ENCODE peak calls at places on chromosomes 13 and 19, in five cellular contexts. G is T-helper 1 cell, T is hypothalamus, F is chondrocyte, S is ecto neural progenitor cell. N is an unnamed sample.

GRCh38 chr19:33780251-33780650 is 16.4 kb upstream of the KCTD15 start:
- DNase-seq in G (no peak), T (no peak), F (no peak), S (no peak), N (no peak)

GRCh38 chr19:3324405-3324856 is 42.0 kb upstream of the NFIC start:
- DNase-seq in G (peak; percentile 55), T (no peak), F (no peak), S (peak; percentile 70), N (peak; percentile 47)

GRCh38 chr13:39600766-39601165 is 2.2 kb downstream of the LHFPL6 start:
- DNase-seq in G (no peak), T (peak; percentile 67), F (no peak), S (peak; percentile 61), N (no peak)

GRCh38 chr13:54241719-54242118 is 1213.1 kb downstream of the OLFM4 start:
- DNase-seq in G (no peak), T (no peak), F (no peak), S (no peak), N (no peak)

GRCh38 chr19:16386619-16387240 is 62.1 kb downstream of the KLF2 start:
- DNase-seq in G (peak; percentile 48), T (peak; percentile 61), F (no peak), S (peak; percentile 62), N (peak; percentile 44)

GRCh38 chr19:18205180-18205915 is 1.5 kb upstream of the RAB3A start:
- DNase-seq in G (peak; percentile 39), T (peak; percentile 73), F (no peak), S (peak; percentile 74), N (peak; percentile 26)

GRCh38 chr13:59898066-59898465 is 265.7 kb downstream of the DIAPH3 start:
- DNase-seq in G (no peak), T (no peak), F (no peak), S (no peak), N (no peak)

GRCh38 chr19:11480081-11480926 is 542 bp downstream of the ELAVL3 start:
- DNase-seq in G (no peak), T (peak; percentile 25), F (no peak), S (peak; percentile 50), N (no peak)

GRCh38 chr13:88764103-88764502 is 1092.9 kb downstream of the SLITRK5 start:
- DNase-seq in G (no peak), T (no peak), F (no peak), S (no peak), N (no peak)

GRCh38 chr13:99332456-99332855 is 25.3 kb upstream of the GPR183 start:
- DNase-seq in G (no peak), T (no peak), F (no peak), S (no peak), N (no peak)

GRCh38 chr19:22735911-22736645 is 47.9 kb downstream of the ZNF99 start:
- DNase-seq in G (no peak), T (no peak), F (no peak), S (no peak), N (no peak)

GRCh38 chr19:10797541-10798256 is 38.3 kb downstream of the TMED1 start:
- DNase-seq in G (peak; percentile 75), T (no peak), F (no peak), S (no peak), N (no peak)

GRCh38 chr13:34416833-34417425 is 525.1 kb upstream of the NBEA start:
- DNase-seq in G (no peak), T (no peak), F (no peak), S (no peak), N (no peak)

GRCh38 chr19:48121909-48122371 is 11.3 kb upstream of the PLA2G4C start:
- DNase-seq in G (no peak), T (no peak), F (no peak), S (no peak), N (no peak)

GRCh38 chr13:23323946-23324709 is 109.4 kb downstream of the SACS start:
- DNase-seq in G (no peak), T (no peak), F (no peak), S (no peak), N (no peak)

GRCh38 chr19:2333027-2333806 is 4.7 kb downstream of the SPPL2B start:
- DNase-seq in G (no peak), T (no peak), F (no peak), S (no peak), N (peak; percentile 51)

GRCh38 chr13:43686557-43686956 is 100.2 kb downstream of the ENOX1 start:
- DNase-seq in G (no peak), T (no peak), F (no peak), S (no peak), N (no peak)

GRCh38 chr19:19406878-19407639 is 1.6 kb downstream of the GATAD2A start:
- DNase-seq in G (peak; percentile 19), T (peak; percentile 55), F (no peak), S (no peak), N (peak; percentile 59)

GRCh38 chr13:24106429-24106828 is 54.1 kb upstream of the SPATA13 start:
- DNase-seq in G (no peak), T (peak; percentile 63), F (no peak), S (no peak), N (no peak)

GRCh38 chr13:105165449-105166125 is 1369.9 kb downstream of the EFNB2 start:
- DNase-seq in G (no peak), T (no peak), F (no peak), S (no peak), N (no peak)

GRCh38 chr19:41298327-41298964 is 11.5 kb upstream of the CCDC97 start:
- DNase-seq in G (peak; percentile 58), T (peak; percentile 25), F (no peak), S (no peak), N (peak; percentile 46)

GRCh38 chr13:36673838-36674326 is at the start of gene SERTM1:
- DNase-seq in G (no peak), T (no peak), F (no peak), S (peak; percentile 88), N (no peak)

GRCh38 chr19:5406816-5407215 is 48.4 kb upstream of the ZNRF4 start:
- DNase-seq in G (no peak), T (no peak), F (no peak), S (no peak), N (no peak)

GRCh38 chr13:36030670-36031331 is 100.4 kb downstream of the DCLK1 start:
- DNase-seq in G (no peak), T (no peak), F (no peak), S (no peak), N (no peak)

GRCh38 chr19:45509692-45510015 is 2.4 kb downstream of the VASP start:
- DNase-seq in G (no peak), T (no peak), F (no peak), S (no peak), N (no peak)

GRCh38 chr13:42395066-42395821 is 123.3 kb downstream of the AKAP11 start:
- DNase-seq in G (no peak), T (no peak), F (no peak), S (no peak), N (no peak)

GRCh38 chr13:59261928-59262488 is 901.7 kb downstream of the DIAPH3 start:
- DNase-seq in G (no peak), T (no peak), F (no peak), S (no peak), N (peak; percentile 16)

GRCh38 chr13:44331912-44332840 is 41.4 kb upstream of the SERP2 start:
- DNase-seq in G (no peak), T (peak; percentile 33), F (no peak), S (no peak), N (no peak)

GRCh38 chr13:78020861-78021260 is 102.2 kb upstream of the EDNRB start:
- DNase-seq in G (no peak), T (no peak), F (no peak), S (peak; percentile 62), N (no peak)

GRCh38 chr19:13229246-13229645 is 79.0 kb downstream of the IER2 start:
- DNase-seq in G (no peak), T (no peak), F (no peak), S (no peak), N (no peak)

GRCh38 chr13:20828540-20829364 is 55.0 kb upstream of the EEF1AKMT1 start:
- DNase-seq in G (no peak), T (no peak), F (no peak), S (no peak), N (peak; percentile 81)

GRCh38 chr19:17346109-17346671 is 8.8 kb downstream of the GTPBP3 start:
- DNase-seq in G (peak; percentile 60), T (peak; percentile 62), F (no peak), S (peak; percentile 86), N (peak; percentile 79)

GRCh38 chr19:52959613-52960295 is 2.9 kb downstream of the ZNF816 start:
- DNase-seq in G (no peak), T (no peak), F (no peak), S (no peak), N (no peak)